ENCODE peak calls at places on chromosomes 13 and 19, in four cellular contexts. Y is posterior vena cava, Q is SW480, G is NCI-H1694 treated with DMSO at 0.1 percent for 48 hours. S is an unnamed sample.
A peak's percentile ranks its signal among the peaks of the same experiment; 100 is the strongest.

GRCh38 chr13:94646904-94647303 is 45.2 kb downstream of the GPR180 start:
- DNase-seq in Q (no peak), G (no peak), Y (no peak), S (no peak)

GRCh38 chr13:41500501-41500900 is 43.2 kb downstream of the RGCC start:
- DNase-seq in G (no peak), Y (no peak), Q (peak; percentile 62), S (no peak)

GRCh38 chr19:46081928-46082727 is 41.3 kb upstream of the IGFL4 start:
- DNase-seq in G (peak; percentile 43), Y (no peak), Q (peak; percentile 82), S (peak; percentile 35)

GRCh38 chr13:107867701-107868661 is 347.4 kb downstream of the LIG4 start:
- DNase-seq in Q (no peak), Y (peak; percentile 78), G (peak; percentile 70), S (peak; percentile 63)

GRCh38 chr13:39273953-39274352 is 235.7 kb downstream of the NHLRC3 start:
- DNase-seq in G (no peak), Y (no peak), Q (peak; percentile 39), S (peak; percentile 72)

GRCh38 chr13:27043013-27043412 is 128.6 kb downstream of the USP12 start:
- DNase-seq in Y (no peak), G (peak; percentile 43), Q (peak; percentile 93), S (peak; percentile 54)

GRCh38 chr13:42812311-42812710 is 30.9 kb downstream of the FAM216B start:
- DNase-seq in Q (no peak), G (no peak), Y (no peak), S (no peak)

GRCh38 chr13:49225358-49226042 is 5.4 kb downstream of the MLNR start:
- DNase-seq in G (no peak), Y (no peak), Q (no peak), S (no peak)

GRCh38 chr13:84037937-84038464 is 155.7 kb upstream of the SLITRK1 start:
- DNase-seq in Q (no peak), G (no peak), Y (no peak), S (no peak)

GRCh38 chr19:16034958-16035560 is 41.2 kb upstream of the TPM4 start:
- DNase-seq in Y (peak; percentile 76), Q (no peak), G (no peak), S (no peak)

GRCh38 chr13:46211116-46211515 is 612 bp upstream of the LRRC63 start:
- DNase-seq in Y (no peak), Q (no peak), G (peak; percentile 17), S (no peak)

GRCh38 chr13:41137951-41138350 is 5.3 kb upstream of the KBTBD6 start:
- DNase-seq in Q (no peak), G (no peak), Y (no peak), S (no peak)

GRCh38 chr19:33796164-33797100 is at the start of gene KCTD15:
- DNase-seq in G (peak; percentile 12), Y (no peak), Q (peak; percentile 58), S (peak; percentile 26)